ENCODE peak calls at places on chromosomes 1 and 21, in four cellular contexts. B, K, D and J are unnamed samples.

GRCh38 chr1:117695796-117696505 is 90.1 kb downstream of the TENT5C start:
- DNase-seq in D (peak), B (peak), K (peak), J (no peak)

GRCh38 chr1:159823401-159823800 is 3.3 kb upstream of the SLAMF8 start:
- DNase-seq in B (no peak), D (no peak), K (no peak), J (no peak)

GRCh38 chr1:67162954-67163353 is 3.3 kb upstream of the IL23R start:
- DNase-seq in B (no peak), D (peak), K (peak), J (peak)

GRCh38 chr1:211525101-211525676 is 33.2 kb upstream of the RD3 start:
- DNase-seq in B (no peak), D (no peak), K (no peak), J (no peak)

GRCh38 chr1:94773931-94774422 is 46.2 kb upstream of the SLC44A3 start:
- DNase-seq in B (no peak), K (peak), D (peak), J (peak)

GRCh38 chr1:77438239-77438913 is 156.6 kb downstream of the AK5 start:
- DNase-seq in D (peak), K (no peak), B (no peak), J (no peak)

GRCh38 chr1:217180443-217180842 is 450.4 kb downstream of the GPATCH2 start:
- DNase-seq in B (no peak), K (no peak), D (no peak), J (no peak)

GRCh38 chr1:51070011-51070410 is 32.0 kb upstream of the C1orf185 start:
- DNase-seq in D (no peak), B (no peak), K (no peak), J (no peak)

GRCh38 chr1:8816306-8816705 is 1.1 kb downstream of the RERE start:
- DNase-seq in K (no peak), B (no peak), D (peak), J (no peak)

GRCh38 chr1:66519988-66520387 is 14.0 kb upstream of the SGIP1 start:
- DNase-seq in D (no peak), B (no peak), K (peak), J (no peak)

GRCh38 chr1:150579955-150580642 is 689 bp upstream of the MCL1 start:
- DNase-seq in K (no peak), D (no peak), B (peak), J (no peak)

GRCh38 chr1:60746278-60746761 is 336.0 kb upstream of the NFIA start:
- DNase-seq in K (no peak), D (no peak), B (no peak), J (peak)

GRCh38 chr1:61093525-61094137 is 11.3 kb downstream of the NFIA start:
- DNase-seq in K (no peak), D (peak), B (no peak), J (peak)

GRCh38 chr1:185556551-185556950 is 177.6 kb upstream of the HMCN1 start:
- DNase-seq in K (no peak), B (no peak), D (no peak), J (no peak)

GRCh38 chr1:38529337-38529860 is 330.2 kb downstream of the RRAGC start:
- DNase-seq in K (no peak), B (no peak), D (no peak), J (no peak)

GRCh38 chr1:42518894-42519293 is 55.8 kb downstream of the CCDC30 start:
- DNase-seq in D (no peak), K (no peak), B (no peak), J (no peak)

GRCh38 chr1:116911166-116911553 is 1.4 kb downstream of the PTGFRN start:
- DNase-seq in D (no peak), K (no peak), B (no peak), J (peak)

GRCh38 chr1:243470492-243470891 is 214.7 kb downstream of the SDCCAG8 start:
- DNase-seq in K (no peak), B (no peak), D (no peak), J (no peak)

GRCh38 chr1:44620072-44620471 is 54.2 kb downstream of the TMEM53 start:
- DNase-seq in K (no peak), D (no peak), B (no peak), J (peak)
- H3K27ac ChIP-seq in K (no peak), D (no peak), B (no peak), J (no peak)

GRCh38 chr1:248858096-248858890 is 592 bp downstream of the ZNF692 start:
- DNase-seq in K (peak), D (peak), B (peak), J (peak)

GRCh38 chr1:248856176-248856575 is 2.7 kb downstream of the ZNF692 start:
- DNase-seq in D (no peak), K (no peak), B (no peak), J (no peak)

GRCh38 chr1:248858891-248859889 is at the start of gene ZNF692:
- DNase-seq in K (peak), D (peak), B (peak), J (peak)

GRCh38 chr1:248857201-248857600 is 1.7 kb downstream of the ZNF692 start:
- DNase-seq in D (no peak), K (no peak), B (no peak), J (no peak)

GRCh38 chr1:248857749-248858095 is 1.2 kb downstream of the ZNF692 start:
- DNase-seq in K (no peak), B (no peak), D (no peak), J (no peak)
- H3K27ac ChIP-seq in K (peak), B (peak), D (no peak), J (peak)

GRCh38 chr1:156489166-156489934 is 11.2 kb downstream of the MEF2D start:
- DNase-seq in K (no peak), D (no peak), B (peak), J (peak)

GRCh38 chr1:156490401-156491032 is 10.1 kb downstream of the MEF2D start:
- DNase-seq in K (peak), D (no peak), B (peak), J (peak)

GRCh38 chr1:156488566-156489165 is 11.9 kb downstream of the MEF2D start:
- DNase-seq in K (no peak), D (no peak), B (no peak), J (no peak)

GRCh38 chr1:156491151-156491949 is 9.2 kb downstream of the MEF2D start:
- DNase-seq in B (no peak), K (no peak), D (no peak), J (no peak)

GRCh38 chr1:156489935-156490293 is 10.7 kb downstream of the MEF2D start:
- DNase-seq in D (no peak), B (no peak), K (no peak), J (no peak)
- H3K27ac ChIP-seq in D (no peak), B (peak), K (peak), J (peak)

DNA sequence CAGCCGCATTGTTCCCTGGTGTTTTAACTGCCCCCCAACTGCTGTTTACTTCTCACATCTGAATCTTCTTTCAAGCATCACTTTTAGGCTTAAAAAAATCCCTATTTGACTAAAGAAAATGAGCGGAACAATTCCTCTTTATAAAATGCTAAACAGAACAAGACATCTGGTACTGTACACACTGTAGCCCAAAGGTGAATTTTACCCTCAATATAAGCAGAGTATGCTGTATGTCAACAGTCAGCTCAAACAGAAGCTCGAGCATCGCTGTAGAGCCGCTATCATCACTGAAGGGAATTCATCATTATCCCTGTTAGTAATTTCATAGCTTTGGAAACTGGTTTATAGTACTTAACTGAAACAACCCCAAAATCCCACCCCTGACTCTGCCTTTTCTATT is 85.3 kb downstream of the LRRC8D start:
- DNase-seq in B (no peak), K (peak), D (no peak), J (no peak)
- H3K27ac ChIP-seq in B (no peak), K (peak), D (peak), J (peak)

GRCh38 chr1:172978595-172978994 is 72.1 kb downstream of the TNFSF18 start:
- DNase-seq in B (no peak), K (no peak), D (no peak), J (no peak)
- H3K27ac ChIP-seq in B (no peak), K (peak), D (no peak), J (no peak)

GRCh38 chr1:229004227-229004833 is 266.6 kb upstream of the RAB4A start:
- DNase-seq in D (no peak), K (no peak), B (no peak), J (peak)

GRCh38 chr1:229002037-229002436 is 266.8 kb downstream of the RHOU start:
- DNase-seq in K (no peak), D (no peak), B (no peak), J (no peak)

GRCh38 chr1:229003233-229004031 is 267.5 kb upstream of the RAB4A start:
- DNase-seq in K (no peak), D (no peak), B (no peak), J (no peak)

GRCh38 chr1:229001467-229001866 is 266.2 kb downstream of the RHOU start:
- DNase-seq in K (no peak), D (no peak), B (no peak), J (no peak)

GRCh38 chr1:229002451-229002960 is 267.2 kb downstream of the RHOU start:
- DNase-seq in K (no peak), B (no peak), D (no peak), J (no peak)
- H3K27ac ChIP-seq in K (no peak), B (no peak), D (no peak), J (no peak)

DNA sequence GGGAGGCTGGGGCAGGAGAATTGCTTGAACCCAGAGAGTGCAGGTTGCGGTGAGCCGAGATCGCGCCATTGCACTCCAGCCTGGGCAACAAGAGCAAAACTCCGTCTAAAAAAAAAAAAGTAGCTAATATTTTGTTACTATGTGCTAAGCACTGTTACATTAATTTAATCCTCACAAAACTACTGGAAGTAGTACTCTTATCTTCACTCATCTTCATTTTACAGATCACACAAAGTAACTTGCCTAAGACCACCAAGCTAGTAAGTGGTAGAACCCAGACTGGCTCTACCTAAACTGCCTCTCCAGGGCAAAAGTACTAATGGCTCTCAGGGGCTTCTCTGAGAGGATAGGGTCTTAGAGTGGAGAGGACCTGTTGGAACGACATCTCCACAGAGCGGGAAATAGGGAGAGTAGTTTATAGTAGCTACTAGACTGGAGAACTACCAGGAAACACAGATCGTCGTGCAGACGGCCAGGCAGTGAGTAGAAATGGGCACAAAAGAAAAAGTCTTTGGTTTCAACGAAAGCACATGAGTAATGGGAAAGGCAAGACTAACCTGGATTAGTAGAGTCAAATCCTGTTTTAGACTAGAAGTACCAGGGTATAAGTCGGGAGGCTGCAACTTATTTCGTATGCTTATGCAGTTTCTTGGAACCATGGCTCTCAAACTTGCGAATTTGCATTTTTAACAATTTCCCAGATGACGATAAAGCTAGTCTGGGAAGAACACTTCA is 1.4 kb downstream of the CLCC1 start:
- DNase-seq in B (no peak), D (no peak), K (no peak), J (no peak)
- H3K27ac ChIP-seq in B (no peak), D (no peak), K (peak), J (no peak)

GRCh38 chr21:42784276-42784675 is 95.1 kb downstream of the WDR4 start:
- DNase-seq in K (no peak), B (peak), D (no peak), J (no peak)
- H3K27ac ChIP-seq in K (no peak), B (no peak), D (no peak), J (no peak)